ENCODE peak calls at places on chromosome 16, in six cellular contexts. O is amniotic stem cell, B is PC-3, X is RPMI8226, C is AG08395, U is GM04504. K is an unnamed sample.

GRCh38 chr16:14378684-14379467 is 251.2 kb downstream of the PARN start:
- DNase-seq in O (peak; percentile 16), B (peak; percentile 60), X (no peak), C (peak; percentile 53), U (no peak), K (no peak)

GRCh38 chr16:27174007-27174406 is 29.3 kb upstream of the KDM8 start:
- DNase-seq in O (no peak), B (peak; percentile 67), X (peak; percentile 92), C (no peak), U (no peak), K (no peak)

GRCh38 chr16:67499159-67499558 is 15.8 kb upstream of the AGRP start:
- DNase-seq in O (no peak), B (no peak), X (no peak), C (peak; percentile 51), U (no peak), K (no peak)

GRCh38 chr16:55711959-55712876 is 56.4 kb downstream of the SLC6A2 start:
- DNase-seq in O (peak; percentile 26), B (peak; percentile 64), X (peak; percentile 84), C (peak; percentile 77), U (peak; percentile 10), K (peak; percentile 45)

GRCh38 chr16:51150159-51150893 is 744 bp downstream of the SALL1 start:
- DNase-seq in O (no peak), B (no peak), X (no peak), C (no peak), U (no peak), K (no peak)

GRCh38 chr16:54277845-54278703 is 8.5 kb downstream of the IRX3 start:
- DNase-seq in O (no peak), B (no peak), X (no peak), C (no peak), U (no peak), K (no peak)

GRCh38 chr16:69408451-69408850 is 16.0 kb upstream of the CYB5B start:
- DNase-seq in O (no peak), B (no peak), X (no peak), C (no peak), U (no peak), K (no peak)

GRCh38 chr16:71288890-71289731 is at the start of gene CMTR2:
- DNase-seq in O (peak; percentile 95), B (peak; percentile 95), X (peak; percentile 99), C (peak; percentile 99), U (peak; percentile 94), K (peak; percentile 88)

GRCh38 chr16:50169555-50170096 is 16.5 kb downstream of the TENT4B start:
- DNase-seq in O (no peak), B (no peak), X (no peak), C (no peak), U (no peak), K (no peak)

GRCh38 chr16:24701521-24701951 is 27.9 kb upstream of the TNRC6A start:
- DNase-seq in O (no peak), B (peak; percentile 49), X (no peak), C (peak; percentile 15), U (peak; percentile 52), K (no peak)

GRCh38 chr16:52435573-52435972 is 111.4 kb downstream of the TOX3 start:
- DNase-seq in O (no peak), B (no peak), X (no peak), C (no peak), U (no peak), K (no peak)

GRCh38 chr16:70496513-70496912 is 26.8 kb downstream of the COG4 start:
- DNase-seq in O (no peak), B (no peak), X (no peak), C (no peak), U (no peak), K (no peak)

GRCh38 chr16:69481901-69482341 is 57.5 kb downstream of the CYB5B start:
- DNase-seq in O (no peak), B (no peak), X (no peak), C (peak; percentile 74), U (peak; percentile 57), K (no peak)

GRCh38 chr16:70470927-70471341 is 16.5 kb downstream of the FCSK start:
- DNase-seq in O (no peak), B (peak; percentile 12), X (peak; percentile 31), C (peak; percentile 43), U (no peak), K (peak; percentile 15)

GRCh38 chr16:4016648-4017047 is 99.6 kb downstream of the ADCY9 start:
- DNase-seq in O (no peak), B (no peak), X (no peak), C (no peak), U (no peak), K (no peak)

GRCh38 chr16:10282367-10282766 is 100.1 kb upstream of the GRIN2A start:
- DNase-seq in O (no peak), B (no peak), X (no peak), C (no peak), U (no peak), K (no peak)

GRCh38 chr16:50489187-50489586 is 59.0 kb upstream of the NKD1 start:
- DNase-seq in O (no peak), B (no peak), X (no peak), C (no peak), U (no peak), K (no peak)

GRCh38 chr16:74984194-74984669 is 691 bp downstream of the WDR59 start:
- DNase-seq in O (no peak), B (peak; percentile 5), X (peak; percentile 40), C (peak; percentile 16), U (no peak), K (no peak)